ENCODE peak calls at places on chromosomes 7 and 10, in ten cellular contexts. B, U, H, Q, O, G, N, A, D and X are unnamed samples.
A peak's percentile ranks its signal among the peaks of the same experiment; 100 is the strongest.

GRCh38 chr7:90720970-90721768 is 125.0 kb downstream of the CDK14 start:
- DNase-seq in B (no peak), U (no peak), H (no peak), Q (peak; percentile 85), O (no peak), G (no peak), N (peak; percentile 73), A (no peak), D (no peak), X (no peak)

GRCh38 chr10:32105782-32106382 is 49.7 kb upstream of the KIF5B start:
- DNase-seq in B (no peak), U (no peak), H (no peak), Q (no peak), O (no peak), G (peak; percentile 31), N (no peak), A (no peak), D (no peak), X (no peak)

GRCh38 chr7:77326131-77326530 is 90.0 kb downstream of the GSAP start:
- DNase-seq in B (no peak), U (no peak), H (no peak), Q (no peak), O (no peak), G (no peak), N (peak; percentile 47), A (no peak), D (no peak), X (no peak)

GRCh38 chr7:22230238-22230637 is 126.7 kb downstream of the RAPGEF5 start:
- DNase-seq in B (no peak), U (no peak), H (no peak), Q (no peak), O (no peak), G (no peak), N (no peak), A (no peak), D (no peak), X (no peak)

GRCh38 chr7:2969398-2970306 is 74.0 kb downstream of the CARD11 start:
- DNase-seq in B (no peak), U (peak; percentile 6), H (no peak), Q (no peak), O (no peak), G (no peak), N (no peak), A (no peak), D (no peak), X (no peak)

GRCh38 chr10:128242641-128243040 is 116.4 kb upstream of the MKI67 start:
- DNase-seq in B (peak; percentile 41), U (no peak), H (no peak), Q (no peak), O (peak; percentile 8), G (no peak), N (no peak), A (no peak), D (no peak), X (no peak)

GRCh38 chr7:2452074-2452507 is 24.1 kb downstream of the GRIFIN start:
- DNase-seq in B (peak; percentile 66), U (no peak), H (peak; percentile 78), Q (no peak), O (no peak), G (no peak), N (no peak), A (no peak), D (no peak), X (no peak)

GRCh38 chr7:41207141-41207540 is 495.7 kb downstream of the INHBA start:
- DNase-seq in B (no peak), U (no peak), H (no peak), Q (no peak), O (no peak), G (no peak), N (no peak), A (no peak), D (no peak), X (no peak)

GRCh38 chr7:90760892-90761291 is 164.8 kb downstream of the CDK14 start:
- DNase-seq in B (peak; percentile 32), U (no peak), H (no peak), Q (no peak), O (no peak), G (no peak), N (no peak), A (no peak), D (no peak), X (no peak)

GRCh38 chr10:78634389-78634815 is 434.4 kb upstream of the ZMIZ1 start:
- DNase-seq in B (peak; percentile 66), U (no peak), H (no peak), Q (no peak), O (no peak), G (no peak), N (no peak), A (no peak), D (peak; percentile 7), X (no peak)

GRCh38 chr7:55304363-55304762 is 60.8 kb upstream of the LANCL2 start:
- DNase-seq in B (no peak), U (no peak), H (no peak), Q (no peak), O (no peak), G (no peak), N (no peak), A (no peak), D (no peak), X (no peak)

GRCh38 chr10:98433371-98433770 is 13.4 kb downstream of the HPS1 start:
- DNase-seq in B (no peak), U (no peak), H (no peak), Q (no peak), O (no peak), G (no peak), N (no peak), A (no peak), D (no peak), X (no peak)

GRCh38 chr7:150502519-150502918 is 12.2 kb upstream of the GIMAP7 start:
- DNase-seq in B (no peak), U (no peak), H (no peak), Q (no peak), O (no peak), G (no peak), N (peak; percentile 43), A (no peak), D (no peak), X (no peak)
- TF ChIP-seq POLR2AphosphoS5 in B (no peak), U (no peak), H (no peak), Q (no peak), O (no peak), G (no peak), N (no peak), A (no peak), D (no peak), X (no peak)

GRCh38 chr10:55629792-55630490 is 731.1 kb downstream of the ZWINT start:
- DNase-seq in B (peak; percentile 64), U (peak; percentile 49), H (peak; percentile 70), Q (peak; percentile 55), O (no peak), G (no peak), N (peak; percentile 54), A (no peak), D (peak; percentile 13), X (no peak)
- H3K4me3 ChIP-seq in B (peak overlapping the region; percentile 66), U (peak overlapping the region; percentile 53), H (peak overlapping the region; percentile 45), Q (peak overlapping the region; percentile 54), O (no peak overlapping the region), G (no peak overlapping the region), N (peak overlapping the region; percentile 53), A (no peak overlapping the region), D (peak overlapping the region; percentile 65), X (no peak overlapping the region)

GRCh38 chr7:135744938-135745701 is 3.5 kb downstream of the FAM180A start:
- DNase-seq in B (no peak), U (no peak), H (no peak), Q (no peak), O (peak; percentile 79), G (no peak), N (peak; percentile 24), A (no peak), D (no peak), X (no peak)
- H3K27ac ChIP-seq in B (peak overlapping the region; percentile 85), U (peak overlapping the region; percentile 85), H (no peak overlapping the region), Q (no peak overlapping the region), O (peak overlapping the region; percentile 62), G (no peak overlapping the region), N (peak overlapping the region; percentile 60), A (no peak overlapping the region), D (no peak overlapping the region), X (no peak overlapping the region)

GRCh38 chr10:76086571-76087260 is 655.3 kb downstream of the LRMDA start:
- DNase-seq in B (peak; percentile 19), U (no peak), H (no peak), Q (no peak), O (no peak), G (peak; percentile 77), N (no peak), A (peak; percentile 4), D (no peak), X (peak; percentile 21)

GRCh38 chr10:76085773-76086570 is 654.5 kb downstream of the LRMDA start:
- DNase-seq in B (no peak), U (no peak), H (no peak), Q (no peak), O (no peak), G (no peak), N (no peak), A (no peak), D (no peak), X (no peak)

GRCh38 chr10:76082232-76082631 is 650.8 kb downstream of the LRMDA start:
- DNase-seq in B (no peak), U (no peak), H (no peak), Q (no peak), O (no peak), G (no peak), N (no peak), A (no peak), D (no peak), X (no peak)

GRCh38 chr10:76082956-76083355 is 651.5 kb downstream of the LRMDA start:
- DNase-seq in B (no peak), U (no peak), H (no peak), Q (no peak), O (peak; percentile 74), G (no peak), N (no peak), A (no peak), D (no peak), X (no peak)

DNA sequence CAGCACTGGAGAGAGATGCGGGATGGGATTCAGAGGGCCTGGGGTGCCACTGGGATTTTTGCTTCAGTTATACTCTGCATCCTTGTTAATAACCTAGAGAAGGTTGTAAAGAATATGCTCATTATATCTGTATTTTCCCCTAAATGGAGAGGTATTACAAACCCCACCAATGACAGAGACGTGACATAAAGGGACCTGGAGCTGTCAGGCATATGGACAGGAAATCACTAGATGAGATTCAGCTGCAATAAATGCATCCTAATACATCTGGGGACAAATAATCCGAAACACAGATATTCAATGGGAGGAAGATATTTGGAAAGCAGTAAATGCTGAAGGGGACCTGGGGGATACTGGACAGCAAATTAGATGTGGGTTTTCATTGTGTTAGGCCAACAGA is 653.6 kb downstream of the LRMDA start:
- DNase-seq in B (no peak), U (no peak), H (no peak), Q (no peak), O (no peak), G (no peak), N (no peak), A (no peak), D (no peak), X (no peak)
- TF ChIP-seq POLR2AphosphoS5 in B (no peak), U (no peak), H (no peak), Q (no peak), O (no peak), G (no peak), N (no peak), A (no peak), D (no peak), X (no peak)